ENCODE peak calls at places on chromosomes 16 and 17, in nine cellular contexts. One of them, this sample, is unnamed.

GRCh38 chr16:7233963-7234362 is 98.7 kb upstream of the RBFOX1 start:
- DNase-seq in smooth muscle cell of the brain vasculature: no peak
- DNase-seq in NCI-H748 treated with DMSO at 0.1 percent for 48 hours: no peak
- DNase-seq in GM03348: no peak
- DNase-seq in mesendoderm: no peak
- DNase-seq in EL: no peak
- DNase-seq in H7: no peak
- DNase-seq in NCI-H1092 treated with DMSO at 0.1 percent for 48 hours: no peak
- DNase-seq in stimulated activated naive B cell treated with anti-CD40 and anti-IgM and Interleukin-4, amounts not matched to agents 10 μg/mL and 1 μg/mL and 100 μg/mL, for 72 hours: no peak
- DNase-seq in this sample: no peak

GRCh38 chr17:41049110-41049509 is 2.0 kb upstream of the KRTAP2-1 start:
- DNase-seq in smooth muscle cell of the brain vasculature: no peak
- DNase-seq in NCI-H748 treated with DMSO at 0.1 percent for 48 hours: no peak
- DNase-seq in GM03348: peak; percentile 42
- DNase-seq in mesendoderm: no peak
- DNase-seq in EL: peak; percentile 95
- DNase-seq in H7: no peak
- DNase-seq in NCI-H1092 treated with DMSO at 0.1 percent for 48 hours: no peak
- DNase-seq in stimulated activated naive B cell treated with anti-CD40 and anti-IgM and Interleukin-4, amounts not matched to agents 10 μg/mL and 1 μg/mL and 100 μg/mL, for 72 hours: no peak
- DNase-seq in this sample: no peak

GRCh38 chr17:81387235-81388060 is 7.8 kb upstream of the BAHCC1 start:
- DNase-seq in smooth muscle cell of the brain vasculature: no peak
- DNase-seq in NCI-H748 treated with DMSO at 0.1 percent for 48 hours: no peak
- DNase-seq in GM03348: peak; percentile 85
- DNase-seq in mesendoderm: peak; percentile 43
- DNase-seq in EL: peak; percentile 69
- DNase-seq in H7: peak; percentile 91
- DNase-seq in NCI-H1092 treated with DMSO at 0.1 percent for 48 hours: no peak
- DNase-seq in stimulated activated naive B cell treated with anti-CD40 and anti-IgM and Interleukin-4, amounts not matched to agents 10 μg/mL and 1 μg/mL and 100 μg/mL, for 72 hours: peak; percentile 58
- DNase-seq in this sample: no peak

GRCh38 chr16:83115491-83116232 is 488.9 kb downstream of the CDH13 start:
- DNase-seq in smooth muscle cell of the brain vasculature: no peak
- DNase-seq in NCI-H748 treated with DMSO at 0.1 percent for 48 hours: no peak
- DNase-seq in GM03348: no peak
- DNase-seq in mesendoderm: no peak
- DNase-seq in EL: no peak
- DNase-seq in H7: no peak
- DNase-seq in NCI-H1092 treated with DMSO at 0.1 percent for 48 hours: no peak
- DNase-seq in stimulated activated naive B cell treated with anti-CD40 and anti-IgM and Interleukin-4, amounts not matched to agents 10 μg/mL and 1 μg/mL and 100 μg/mL, for 72 hours: no peak
- DNase-seq in this sample: no peak

GRCh38 chr17:71764507-71764906 is 356.3 kb upstream of the SOX9 start:
- DNase-seq in smooth muscle cell of the brain vasculature: no peak
- DNase-seq in NCI-H748 treated with DMSO at 0.1 percent for 48 hours: no peak
- DNase-seq in GM03348: peak; percentile 2
- DNase-seq in mesendoderm: peak; percentile 81
- DNase-seq in EL: peak; percentile 7
- DNase-seq in H7: peak; percentile 4
- DNase-seq in NCI-H1092 treated with DMSO at 0.1 percent for 48 hours: no peak
- DNase-seq in stimulated activated naive B cell treated with anti-CD40 and anti-IgM and Interleukin-4, amounts not matched to agents 10 μg/mL and 1 μg/mL and 100 μg/mL, for 72 hours: no peak
- DNase-seq in this sample: peak; percentile 87

GRCh38 chr16:73065617-73066313 is 17.8 kb upstream of the ZFHX3 start:
- DNase-seq in smooth muscle cell of the brain vasculature: no peak
- DNase-seq in NCI-H748 treated with DMSO at 0.1 percent for 48 hours: no peak
- DNase-seq in GM03348: no peak
- DNase-seq in mesendoderm: peak; percentile 60
- DNase-seq in EL: no peak
- DNase-seq in H7: peak; percentile 75
- DNase-seq in NCI-H1092 treated with DMSO at 0.1 percent for 48 hours: no peak
- DNase-seq in stimulated activated naive B cell treated with anti-CD40 and anti-IgM and Interleukin-4, amounts not matched to agents 10 μg/mL and 1 μg/mL and 100 μg/mL, for 72 hours: no peak
- DNase-seq in this sample: peak; percentile 48

GRCh38 chr16:878886-879285 is 78.4 kb upstream of the GNG13 start:
- DNase-seq in smooth muscle cell of the brain vasculature: no peak
- DNase-seq in NCI-H748 treated with DMSO at 0.1 percent for 48 hours: no peak
- DNase-seq in GM03348: no peak
- DNase-seq in mesendoderm: no peak
- DNase-seq in EL: no peak
- DNase-seq in H7: no peak
- DNase-seq in NCI-H1092 treated with DMSO at 0.1 percent for 48 hours: no peak
- DNase-seq in stimulated activated naive B cell treated with anti-CD40 and anti-IgM and Interleukin-4, amounts not matched to agents 10 μg/mL and 1 μg/mL and 100 μg/mL, for 72 hours: no peak
- DNase-seq in this sample: no peak

GRCh38 chr17:48505788-48506187 is 25.0 kb downstream of the HOXB1 start:
- DNase-seq in smooth muscle cell of the brain vasculature: no peak
- DNase-seq in NCI-H748 treated with DMSO at 0.1 percent for 48 hours: peak; percentile 94
- DNase-seq in GM03348: peak; percentile 78
- DNase-seq in mesendoderm: peak; percentile 83
- DNase-seq in EL: peak; percentile 72
- DNase-seq in H7: no peak
- DNase-seq in NCI-H1092 treated with DMSO at 0.1 percent for 48 hours: peak; percentile 89
- DNase-seq in stimulated activated naive B cell treated with anti-CD40 and anti-IgM and Interleukin-4, amounts not matched to agents 10 μg/mL and 1 μg/mL and 100 μg/mL, for 72 hours: no peak
- DNase-seq in this sample: no peak

GRCh38 chr17:32659419-32659842 is 172.6 kb downstream of the CDK5R1 start:
- DNase-seq in smooth muscle cell of the brain vasculature: peak; percentile 33
- DNase-seq in NCI-H748 treated with DMSO at 0.1 percent for 48 hours: peak; percentile 45
- DNase-seq in GM03348: peak; percentile 85
- DNase-seq in mesendoderm: peak; percentile 62
- DNase-seq in EL: peak; percentile 65
- DNase-seq in H7: peak; percentile 64
- DNase-seq in NCI-H1092 treated with DMSO at 0.1 percent for 48 hours: peak; percentile 54
- DNase-seq in stimulated activated naive B cell treated with anti-CD40 and anti-IgM and Interleukin-4, amounts not matched to agents 10 μg/mL and 1 μg/mL and 100 μg/mL, for 72 hours: peak; percentile 24
- DNase-seq in this sample: peak; percentile 80

This sample was measured in H9.